ENCODE peak calls at places on chromosomes 16 and 17, in nine cellular contexts. One of them, this sample, is unnamed.

GRCh38 chr17:6241381-6241780 is 171.2 kb downstream of the WSCD1 start:
- DNase-seq in breast epithelium: no peak
- DNase-seq in psoas muscle: no peak
- DNase-seq in CD8-positive, alpha-beta memory T cell: no peak
- DNase-seq in neural progenitor cell: no peak
- DNase-seq in astrocyte: no peak
- DNase-seq in naive thymus-derived CD4-positive, alpha-beta T cell: no peak
- DNase-seq in cardiac muscle cell: no peak
- DNase-seq in prostate gland: no peak
- DNase-seq in this sample: no peak

GRCh38 chr17:74201250-74201649 is 2.2 kb upstream of the RPL38 start:
- DNase-seq in breast epithelium: no peak
- DNase-seq in psoas muscle: no peak
- DNase-seq in CD8-positive, alpha-beta memory T cell: no peak
- DNase-seq in neural progenitor cell: no peak
- DNase-seq in astrocyte: no peak
- DNase-seq in naive thymus-derived CD4-positive, alpha-beta T cell: no peak
- DNase-seq in cardiac muscle cell: no peak
- DNase-seq in prostate gland: no peak
- DNase-seq in this sample: no peak

GRCh38 chr16:12539185-12539929 is 264.3 kb downstream of the CPPED1 start:
- DNase-seq in breast epithelium: no peak
- DNase-seq in psoas muscle: no peak
- DNase-seq in CD8-positive, alpha-beta memory T cell: no peak
- DNase-seq in neural progenitor cell: no peak
- DNase-seq in astrocyte: peak; percentile 71
- DNase-seq in naive thymus-derived CD4-positive, alpha-beta T cell: no peak
- DNase-seq in cardiac muscle cell: no peak
- DNase-seq in prostate gland: no peak
- DNase-seq in this sample: no peak

GRCh38 chr17:7211512-7212277 is 7.9 kb downstream of the DLG4 start:
- DNase-seq in breast epithelium: no peak
- DNase-seq in psoas muscle: peak; percentile 27
- DNase-seq in CD8-positive, alpha-beta memory T cell: no peak
- DNase-seq in neural progenitor cell: peak; percentile 52
- DNase-seq in astrocyte: no peak
- DNase-seq in naive thymus-derived CD4-positive, alpha-beta T cell: no peak
- DNase-seq in cardiac muscle cell: no peak
- DNase-seq in prostate gland: no peak
- DNase-seq in this sample: no peak

GRCh38 chr17:40433551-40434384 is 9.5 kb upstream of the IGFBP4 start:
- DNase-seq in breast epithelium: peak; percentile 51
- DNase-seq in psoas muscle: no peak
- DNase-seq in CD8-positive, alpha-beta memory T cell: no peak
- DNase-seq in neural progenitor cell: peak; percentile 72
- DNase-seq in astrocyte: no peak
- DNase-seq in naive thymus-derived CD4-positive, alpha-beta T cell: no peak
- DNase-seq in cardiac muscle cell: no peak
- DNase-seq in prostate gland: no peak
- DNase-seq in this sample: no peak

GRCh38 chr16:79267781-79268180 is 332.8 kb downstream of the MAF start:
- DNase-seq in breast epithelium: no peak
- DNase-seq in psoas muscle: no peak
- DNase-seq in CD8-positive, alpha-beta memory T cell: no peak
- DNase-seq in neural progenitor cell: no peak
- DNase-seq in astrocyte: no peak
- DNase-seq in naive thymus-derived CD4-positive, alpha-beta T cell: no peak
- DNase-seq in cardiac muscle cell: no peak
- DNase-seq in prostate gland: no peak
- DNase-seq in this sample: no peak

GRCh38 chr17:36933174-36934143 is 3.8 kb upstream of the LHX1 start:
- DNase-seq in breast epithelium: no peak
- DNase-seq in psoas muscle: peak; percentile 46
- DNase-seq in CD8-positive, alpha-beta memory T cell: no peak
- DNase-seq in neural progenitor cell: peak; percentile 54
- DNase-seq in astrocyte: no peak
- DNase-seq in naive thymus-derived CD4-positive, alpha-beta T cell: no peak
- DNase-seq in cardiac muscle cell: no peak
- DNase-seq in prostate gland: no peak
- DNase-seq in this sample: no peak

GRCh38 chr16:28874406-28874805 is 3.9 kb upstream of the ATP2A1 start:
- DNase-seq in breast epithelium: no peak
- DNase-seq in psoas muscle: no peak
- DNase-seq in CD8-positive, alpha-beta memory T cell: no peak
- DNase-seq in neural progenitor cell: no peak
- DNase-seq in astrocyte: no peak
- DNase-seq in naive thymus-derived CD4-positive, alpha-beta T cell: no peak
- DNase-seq in cardiac muscle cell: no peak
- DNase-seq in prostate gland: no peak
- DNase-seq in this sample: no peak

GRCh38 chr17:45147581-45148182 is 593 bp upstream of the HEXIM1 start:
- DNase-seq in breast epithelium: peak; percentile 76
- DNase-seq in psoas muscle: peak; percentile 93
- DNase-seq in CD8-positive, alpha-beta memory T cell: peak; percentile 83
- DNase-seq in neural progenitor cell: peak; percentile 93
- DNase-seq in astrocyte: peak; percentile 96
- DNase-seq in naive thymus-derived CD4-positive, alpha-beta T cell: peak; percentile 89
- DNase-seq in cardiac muscle cell: peak; percentile 89
- DNase-seq in prostate gland: peak; percentile 81
- DNase-seq in this sample: peak; percentile 85

GRCh38 chr17:2776589-2777241 is 19.5 kb upstream of the RAP1GAP2 start:
- DNase-seq in breast epithelium: no peak
- DNase-seq in psoas muscle: no peak
- DNase-seq in CD8-positive, alpha-beta memory T cell: no peak
- DNase-seq in neural progenitor cell: peak; percentile 85
- DNase-seq in astrocyte: no peak
- DNase-seq in naive thymus-derived CD4-positive, alpha-beta T cell: no peak
- DNase-seq in cardiac muscle cell: peak; percentile 62
- DNase-seq in prostate gland: no peak
- DNase-seq in this sample: no peak

GRCh38 chr16:31421587-31421986 is 6.6 kb downstream of the COX6A2 start:
- DNase-seq in breast epithelium: no peak
- DNase-seq in psoas muscle: no peak
- DNase-seq in CD8-positive, alpha-beta memory T cell: peak; percentile 62
- DNase-seq in neural progenitor cell: no peak
- DNase-seq in astrocyte: no peak
- DNase-seq in naive thymus-derived CD4-positive, alpha-beta T cell: no peak
- DNase-seq in cardiac muscle cell: no peak
- DNase-seq in prostate gland: no peak
- DNase-seq in this sample: peak; percentile 16

GRCh38 chr16:23518435-23518891 is 8.2 kb upstream of the GGA2 start:
- DNase-seq in breast epithelium: no peak
- DNase-seq in psoas muscle: no peak
- DNase-seq in CD8-positive, alpha-beta memory T cell: no peak
- DNase-seq in neural progenitor cell: no peak
- DNase-seq in astrocyte: no peak
- DNase-seq in naive thymus-derived CD4-positive, alpha-beta T cell: no peak
- DNase-seq in cardiac muscle cell: no peak
- DNase-seq in prostate gland: no peak
- DNase-seq in this sample: no peak

GRCh38 chr17:77834170-77835115 is 124.1 kb upstream of the TNRC6C start:
- DNase-seq in breast epithelium: no peak
- DNase-seq in psoas muscle: peak; percentile 86
- DNase-seq in CD8-positive, alpha-beta memory T cell: peak; percentile 24
- DNase-seq in neural progenitor cell: peak; percentile 39
- DNase-seq in astrocyte: peak; percentile 93
- DNase-seq in naive thymus-derived CD4-positive, alpha-beta T cell: no peak
- DNase-seq in cardiac muscle cell: peak; percentile 63
- DNase-seq in prostate gland: no peak
- DNase-seq in this sample: peak; percentile 78

GRCh38 chr17:18257268-18257681 is 1.3 kb downstream of the FLII start:
- DNase-seq in breast epithelium: peak; percentile 68
- DNase-seq in psoas muscle: no peak
- DNase-seq in CD8-positive, alpha-beta memory T cell: no peak
- DNase-seq in neural progenitor cell: peak; percentile 29
- DNase-seq in astrocyte: no peak
- DNase-seq in naive thymus-derived CD4-positive, alpha-beta T cell: no peak
- DNase-seq in cardiac muscle cell: no peak
- DNase-seq in prostate gland: peak; percentile 35
- DNase-seq in this sample: no peak

GRCh38 chr16:30740364-30741251 is 7.6 kb upstream of the PHKG2 start:
- DNase-seq in breast epithelium: peak; percentile 94
- DNase-seq in psoas muscle: peak; percentile 91
- DNase-seq in CD8-positive, alpha-beta memory T cell: no peak
- DNase-seq in neural progenitor cell: no peak
- DNase-seq in astrocyte: peak; percentile 69
- DNase-seq in naive thymus-derived CD4-positive, alpha-beta T cell: no peak
- DNase-seq in cardiac muscle cell: no peak
- DNase-seq in prostate gland: peak; percentile 97
- DNase-seq in this sample: no peak

GRCh38 chr16:67077871-67078270 is 31.9 kb upstream of the PHAF1 start:
- DNase-seq in breast epithelium: no peak
- DNase-seq in psoas muscle: no peak
- DNase-seq in CD8-positive, alpha-beta memory T cell: no peak
- DNase-seq in neural progenitor cell: no peak
- DNase-seq in astrocyte: no peak
- DNase-seq in naive thymus-derived CD4-positive, alpha-beta T cell: no peak
- DNase-seq in cardiac muscle cell: no peak
- DNase-seq in prostate gland: no peak
- DNase-seq in this sample: no peak
- H3K36me3 ChIP-seq in breast epithelium: no peaks in the 10 kb centered on the region
- H3K36me3 ChIP-seq in psoas muscle: peaks cover 28% of the 10 kb centered on the region
- H3K36me3 ChIP-seq in CD8-positive, alpha-beta memory T cell: peaks cover 7% of the 10 kb centered on the region
- H3K36me3 ChIP-seq in neural progenitor cell: peaks cover 7% of the 10 kb centered on the region
- H3K36me3 ChIP-seq in astrocyte: peaks cover 19% of the 10 kb centered on the region
- H3K36me3 ChIP-seq in naive thymus-derived CD4-positive, alpha-beta T cell: peaks cover 6% of the 10 kb centered on the region
- H3K36me3 ChIP-seq in cardiac muscle cell: peaks cover 7% of the 10 kb centered on the region
- H3K36me3 ChIP-seq in prostate gland: no peaks in the 10 kb centered on the region
- H3K36me3 ChIP-seq in this sample: peaks cover 7% of the 10 kb centered on the region

GRCh38 chr17:81302324-81302723 is 7.2 kb upstream of the SLC38A10 start:
- DNase-seq in breast epithelium: no peak
- DNase-seq in psoas muscle: no peak
- DNase-seq in CD8-positive, alpha-beta memory T cell: no peak
- DNase-seq in neural progenitor cell: no peak
- DNase-seq in astrocyte: no peak
- DNase-seq in naive thymus-derived CD4-positive, alpha-beta T cell: no peak
- DNase-seq in cardiac muscle cell: no peak
- DNase-seq in prostate gland: no peak
- DNase-seq in this sample: no peak
- H3K4me1 ChIP-seq in breast epithelium: no peaks in the 10 kb centered on the region
- H3K4me1 ChIP-seq in psoas muscle: peaks cover 5% of the 10 kb centered on the region
- H3K4me1 ChIP-seq in CD8-positive, alpha-beta memory T cell: no peaks in the 10 kb centered on the region
- H3K4me1 ChIP-seq in neural progenitor cell: no peaks in the 10 kb centered on the region
- H3K4me1 ChIP-seq in astrocyte: no peaks in the 10 kb centered on the region
- H3K4me1 ChIP-seq in naive thymus-derived CD4-positive, alpha-beta T cell: no peaks in the 10 kb centered on the region
- H3K4me1 ChIP-seq in cardiac muscle cell: peaks cover 5% of the 10 kb centered on the region
- H3K4me1 ChIP-seq in prostate gland: no peaks in the 10 kb centered on the region
- H3K4me1 ChIP-seq in this sample: no peaks in the 10 kb centered on the region

GRCh38 chr17:82937411-82938371 is 97.9 kb upstream of the ZNF750 start:
- DNase-seq in breast epithelium: peak; percentile 43
- DNase-seq in psoas muscle: peak; percentile 47
- DNase-seq in CD8-positive, alpha-beta memory T cell: no peak
- DNase-seq in neural progenitor cell: no peak
- DNase-seq in astrocyte: no peak
- DNase-seq in naive thymus-derived CD4-positive, alpha-beta T cell: no peak
- DNase-seq in cardiac muscle cell: no peak
- DNase-seq in prostate gland: no peak
- DNase-seq in this sample: no peak
- H3K36me3 ChIP-seq in breast epithelium: no peaks in the 10 kb centered on the region
- H3K36me3 ChIP-seq in psoas muscle: peaks cover 76% of the 10 kb centered on the region
- H3K36me3 ChIP-seq in CD8-positive, alpha-beta memory T cell: peaks cover 24% of the 10 kb centered on the region
- H3K36me3 ChIP-seq in neural progenitor cell: no peaks in the 10 kb centered on the region
- H3K36me3 ChIP-seq in astrocyte: peaks cover 3% of the 10 kb centered on the region
- H3K36me3 ChIP-seq in naive thymus-derived CD4-positive, alpha-beta T cell: peaks cover 7% of the 10 kb centered on the region
- H3K36me3 ChIP-seq in cardiac muscle cell: no peaks in the 10 kb centered on the region
- H3K36me3 ChIP-seq in prostate gland: peaks cover 21% of the 10 kb centered on the region
- H3K36me3 ChIP-seq in this sample: peaks cover 47% of the 10 kb centered on the region

DNA sequence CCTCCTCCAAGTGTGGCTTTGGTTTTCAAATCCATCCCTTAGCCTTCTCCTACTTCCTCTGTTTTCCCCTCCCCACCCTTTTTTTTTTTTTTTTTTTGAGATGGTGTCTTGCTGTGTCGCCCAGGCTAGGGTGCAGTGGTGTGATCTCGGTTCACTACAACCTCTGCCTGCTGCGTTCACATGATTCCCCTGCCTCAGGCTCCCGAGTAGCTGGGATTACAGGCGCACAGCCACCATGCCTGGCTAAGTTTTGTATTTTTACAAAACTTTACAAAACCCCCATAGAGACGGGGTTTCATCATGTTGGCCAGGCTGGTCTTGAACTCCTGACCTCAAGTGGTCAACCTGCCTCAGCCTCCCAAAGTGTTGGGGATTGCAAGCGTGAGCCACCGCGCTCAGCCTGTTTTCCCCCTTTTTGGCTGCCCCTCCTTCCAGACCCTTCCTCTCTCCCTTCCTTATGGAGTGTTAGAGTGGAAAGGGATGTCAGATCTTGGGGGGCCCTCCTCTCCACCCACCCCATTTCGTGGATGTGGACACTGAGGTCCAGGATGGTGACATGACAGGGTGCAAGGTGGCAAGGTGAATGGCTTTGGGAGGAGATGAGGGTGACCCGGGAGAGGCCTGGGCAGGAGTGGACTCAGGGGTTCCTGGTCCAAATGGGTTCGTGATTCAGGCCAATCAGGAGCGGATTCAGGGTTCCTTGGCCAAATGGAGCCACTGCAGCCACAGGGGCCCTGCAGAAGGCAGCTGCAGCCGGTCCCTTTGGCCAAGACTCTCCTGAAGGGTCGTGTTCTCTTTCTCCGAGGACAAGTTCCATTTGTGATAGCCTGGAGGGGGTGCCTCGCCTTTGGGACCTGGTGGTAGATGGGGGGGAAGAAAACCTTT is 4.8 kb downstream of the ABCC1 start:
- DNase-seq in breast epithelium: no peak
- DNase-seq in psoas muscle: no peak
- DNase-seq in CD8-positive, alpha-beta memory T cell: no peak
- DNase-seq in neural progenitor cell: no peak
- DNase-seq in astrocyte: no peak
- DNase-seq in naive thymus-derived CD4-positive, alpha-beta T cell: no peak
- DNase-seq in cardiac muscle cell: no peak
- DNase-seq in prostate gland: no peak
- DNase-seq in this sample: no peak
- H3K4me1 ChIP-seq in breast epithelium: no peaks in the 10 kb centered on the region
- H3K4me1 ChIP-seq in psoas muscle: peaks cover 39% of the 10 kb centered on the region
- H3K4me1 ChIP-seq in CD8-positive, alpha-beta memory T cell: peaks cover 49% of the 10 kb centered on the region
- H3K4me1 ChIP-seq in neural progenitor cell: peaks cover 20% of the 10 kb centered on the region
- H3K4me1 ChIP-seq in astrocyte: peaks cover 12% of the 10 kb centered on the region
- H3K4me1 ChIP-seq in naive thymus-derived CD4-positive, alpha-beta T cell: peaks cover 26% of the 10 kb centered on the region
- H3K4me1 ChIP-seq in cardiac muscle cell: peaks cover 16% of the 10 kb centered on the region
- H3K4me1 ChIP-seq in prostate gland: peaks cover 4% of the 10 kb centered on the region
- H3K4me1 ChIP-seq in this sample: peaks cover 46% of the 10 kb centered on the region

This sample was measured in CD8-positive, alpha-beta T cell.